ENCODE peak calls at places on chromosomes 1 and 21, in nine cellular contexts. One of them, this sample, is unnamed.

GRCh38 chr1:214660900-214661299 is 57.9 kb downstream of the CENPF start:
- DNase-seq in activated T-cell treated with anti-CD3 and anti-CD28 coated beads for 1 hour: no peak
- DNase-seq in astrocyte of the spinal cord: peak
- DNase-seq in NCI-H1105: no peak
- DNase-seq in foreskin melanocyte: peak
- DNase-seq in RPMI7951: peak
- DNase-seq in psoas muscle: peak
- DNase-seq in DMS 273 treated with DMSO at 0.1 percent for 48 hours: no peak
- DNase-seq in AG04449: peak
- DNase-seq in this sample: peak

GRCh38 chr1:235079443-235079967 is 49.1 kb downstream of the TOMM20 start:
- DNase-seq in NCI-H1105: peak
- DNase-seq in psoas muscle: peak
- DNase-seq in foreskin melanocyte: no peak
- DNase-seq in DMS 273 treated with DMSO at 0.1 percent for 48 hours: no peak
- DNase-seq in AG04449: no peak
- DNase-seq in RPMI7951: peak
- DNase-seq in activated T-cell treated with anti-CD3 and anti-CD28 coated beads for 1 hour: no peak
- DNase-seq in astrocyte of the spinal cord: peak
- DNase-seq in this sample: no peak

GRCh38 chr1:154191990-154192450 is at the start of gene TPM3:
- DNase-seq in foreskin melanocyte: no peak
- DNase-seq in DMS 273 treated with DMSO at 0.1 percent for 48 hours: no peak
- DNase-seq in NCI-H1105: no peak
- DNase-seq in RPMI7951: no peak
- DNase-seq in astrocyte of the spinal cord: no peak
- DNase-seq in AG04449: no peak
- DNase-seq in psoas muscle: no peak
- DNase-seq in activated T-cell treated with anti-CD3 and anti-CD28 coated beads for 1 hour: no peak
- DNase-seq in this sample: no peak

GRCh38 chr1:221442056-221442455 is 299.8 kb downstream of the DUSP10 start:
- DNase-seq in activated T-cell treated with anti-CD3 and anti-CD28 coated beads for 1 hour: no peak
- DNase-seq in RPMI7951: no peak
- DNase-seq in astrocyte of the spinal cord: no peak
- DNase-seq in foreskin melanocyte: peak
- DNase-seq in psoas muscle: no peak
- DNase-seq in NCI-H1105: no peak
- DNase-seq in DMS 273 treated with DMSO at 0.1 percent for 48 hours: no peak
- DNase-seq in AG04449: no peak
- DNase-seq in this sample: no peak

GRCh38 chr21:17613242-17613676 is 558 bp upstream of the BTG3 start:
- DNase-seq in foreskin melanocyte: peak
- DNase-seq in astrocyte of the spinal cord: peak
- DNase-seq in AG04449: no peak
- DNase-seq in DMS 273 treated with DMSO at 0.1 percent for 48 hours: no peak
- DNase-seq in psoas muscle: peak
- DNase-seq in activated T-cell treated with anti-CD3 and anti-CD28 coated beads for 1 hour: no peak
- DNase-seq in NCI-H1105: no peak
- DNase-seq in RPMI7951: peak
- DNase-seq in this sample: peak

GRCh38 chr1:50332941-50333594 is 90.2 kb downstream of the DMRTA2 start:
- DNase-seq in AG04449: no peak
- DNase-seq in foreskin melanocyte: peak
- DNase-seq in psoas muscle: peak
- DNase-seq in astrocyte of the spinal cord: peak
- DNase-seq in activated T-cell treated with anti-CD3 and anti-CD28 coated beads for 1 hour: peak
- DNase-seq in RPMI7951: peak
- DNase-seq in NCI-H1105: no peak
- DNase-seq in DMS 273 treated with DMSO at 0.1 percent for 48 hours: no peak
- DNase-seq in this sample: no peak

GRCh38 chr1:40059960-40060337 is 19.4 kb downstream of the CAP1 start:
- DNase-seq in astrocyte of the spinal cord: no peak
- DNase-seq in AG04449: no peak
- DNase-seq in psoas muscle: no peak
- DNase-seq in RPMI7951: no peak
- DNase-seq in foreskin melanocyte: no peak
- DNase-seq in activated T-cell treated with anti-CD3 and anti-CD28 coated beads for 1 hour: no peak
- DNase-seq in NCI-H1105: no peak
- DNase-seq in DMS 273 treated with DMSO at 0.1 percent for 48 hours: peak
- DNase-seq in this sample: no peak

GRCh38 chr1:180595966-180596365 is 35.9 kb upstream of the XPR1 start:
- DNase-seq in foreskin melanocyte: no peak
- DNase-seq in AG04449: no peak
- DNase-seq in activated T-cell treated with anti-CD3 and anti-CD28 coated beads for 1 hour: no peak
- DNase-seq in RPMI7951: no peak
- DNase-seq in astrocyte of the spinal cord: no peak
- DNase-seq in psoas muscle: no peak
- DNase-seq in DMS 273 treated with DMSO at 0.1 percent for 48 hours: no peak
- DNase-seq in NCI-H1105: no peak
- DNase-seq in this sample: no peak

GRCh38 chr1:193916452-193916851 is 730.0 kb upstream of the B3GALT2 start:
- DNase-seq in foreskin melanocyte: no peak
- DNase-seq in RPMI7951: no peak
- DNase-seq in activated T-cell treated with anti-CD3 and anti-CD28 coated beads for 1 hour: no peak
- DNase-seq in DMS 273 treated with DMSO at 0.1 percent for 48 hours: no peak
- DNase-seq in NCI-H1105: no peak
- DNase-seq in AG04449: no peak
- DNase-seq in astrocyte of the spinal cord: no peak
- DNase-seq in psoas muscle: no peak
- DNase-seq in this sample: no peak

GRCh38 chr1:79614762-79615161 is 608.2 kb upstream of the ADGRL4 start:
- DNase-seq in NCI-H1105: no peak
- DNase-seq in astrocyte of the spinal cord: peak
- DNase-seq in DMS 273 treated with DMSO at 0.1 percent for 48 hours: no peak
- DNase-seq in foreskin melanocyte: no peak
- DNase-seq in RPMI7951: no peak
- DNase-seq in activated T-cell treated with anti-CD3 and anti-CD28 coated beads for 1 hour: no peak
- DNase-seq in psoas muscle: no peak
- DNase-seq in AG04449: no peak
- DNase-seq in this sample: no peak

GRCh38 chr1:181062800-181063428 is 25.6 kb upstream of the IER5 start:
- DNase-seq in NCI-H1105: no peak
- DNase-seq in foreskin melanocyte: no peak
- DNase-seq in DMS 273 treated with DMSO at 0.1 percent for 48 hours: peak
- DNase-seq in AG04449: peak
- DNase-seq in psoas muscle: peak
- DNase-seq in astrocyte of the spinal cord: no peak
- DNase-seq in RPMI7951: no peak
- DNase-seq in activated T-cell treated with anti-CD3 and anti-CD28 coated beads for 1 hour: no peak
- DNase-seq in this sample: no peak

This sample was measured in uterus.